ENCODE peak calls at places on chromosomes 11 and 22, in four cellular contexts. One of them, this sample, is unnamed.
A peak's percentile ranks its signal among the peaks of the same experiment; 100 is the strongest.

GRCh38 chr11:126522152-126522551 is 166.7 kb downstream of the ST3GAL4 start:
- DNase-seq in GM12878: no peak
- DNase-seq in HepG2: no peak
- DNase-seq in K562: peak; percentile 21
- DNase-seq in this sample: no peak

GRCh38 chr11:105942951-105943350 is 79.1 kb downstream of the MSANTD4 start:
- DNase-seq in GM12878: no peak
- DNase-seq in HepG2: no peak
- DNase-seq in K562: no peak
- DNase-seq in this sample: no peak

GRCh38 chr22:32864041-32864440 is 62.5 kb downstream of the TIMP3 start:
- DNase-seq in GM12878: no peak
- DNase-seq in HepG2: no peak
- DNase-seq in K562: no peak
- DNase-seq in this sample: no peak

GRCh38 chr11:75356613-75357012 is 5.2 kb upstream of the ARRB1 start:
- DNase-seq in GM12878: no peak
- DNase-seq in HepG2: no peak
- DNase-seq in K562: no peak
- DNase-seq in this sample: no peak

GRCh38 chr22:29157759-29158535 is 47.7 kb upstream of the EMID1 start:
- DNase-seq in GM12878: no peak
- DNase-seq in HepG2: peak; percentile 24
- DNase-seq in K562: peak; percentile 22
- DNase-seq in this sample: peak; percentile 15

GRCh38 chr22:35842954-35843353 is 125.3 kb downstream of the APOL5 start:
- DNase-seq in GM12878: no peak
- DNase-seq in HepG2: peak; percentile 61
- DNase-seq in K562: peak; percentile 18
- DNase-seq in this sample: peak; percentile 62

GRCh38 chr11:87803748-87804147 is 371.5 kb downstream of the RAB38 start:
- DNase-seq in GM12878: no peak
- DNase-seq in HepG2: no peak
- DNase-seq in K562: no peak
- DNase-seq in this sample: no peak

GRCh38 chr22:27749597-27750225 is 51.8 kb downstream of the MN1 start:
- DNase-seq in GM12878: no peak
- DNase-seq in HepG2: no peak
- DNase-seq in K562: no peak
- DNase-seq in this sample: no peak

GRCh38 chr22:20566420-20567260 is 59.2 kb downstream of the MED15 start:
- DNase-seq in GM12878: no peak
- DNase-seq in HepG2: no peak
- DNase-seq in K562: no peak
- DNase-seq in this sample: no peak

GRCh38 chr11:45906965-45907591 is at the start of gene FREY1:
- DNase-seq in GM12878: no peak
- DNase-seq in HepG2: no peak
- DNase-seq in K562: no peak
- DNase-seq in this sample: no peak

GRCh38 chr11:64014361-64014760 is 21.4 kb upstream of the FLRT1 start:
- DNase-seq in GM12878: no peak
- DNase-seq in HepG2: no peak
- DNase-seq in K562: no peak
- DNase-seq in this sample: no peak

GRCh38 chr11:64016512-64016911 is 19.2 kb upstream of the FLRT1 start:
- DNase-seq in GM12878: no peak
- DNase-seq in HepG2: no peak
- DNase-seq in K562: no peak
- DNase-seq in this sample: no peak

GRCh38 chr11:64015510-64015909 is 20.2 kb upstream of the FLRT1 start:
- DNase-seq in GM12878: no peak
- DNase-seq in HepG2: no peak
- DNase-seq in K562: no peak
- DNase-seq in this sample: no peak

GRCh38 chr11:64017950-64018224 is 17.8 kb upstream of the FLRT1 start:
- DNase-seq in GM12878: no peak
- DNase-seq in HepG2: no peak
- DNase-seq in K562: no peak
- DNase-seq in this sample: no peak

DNA sequence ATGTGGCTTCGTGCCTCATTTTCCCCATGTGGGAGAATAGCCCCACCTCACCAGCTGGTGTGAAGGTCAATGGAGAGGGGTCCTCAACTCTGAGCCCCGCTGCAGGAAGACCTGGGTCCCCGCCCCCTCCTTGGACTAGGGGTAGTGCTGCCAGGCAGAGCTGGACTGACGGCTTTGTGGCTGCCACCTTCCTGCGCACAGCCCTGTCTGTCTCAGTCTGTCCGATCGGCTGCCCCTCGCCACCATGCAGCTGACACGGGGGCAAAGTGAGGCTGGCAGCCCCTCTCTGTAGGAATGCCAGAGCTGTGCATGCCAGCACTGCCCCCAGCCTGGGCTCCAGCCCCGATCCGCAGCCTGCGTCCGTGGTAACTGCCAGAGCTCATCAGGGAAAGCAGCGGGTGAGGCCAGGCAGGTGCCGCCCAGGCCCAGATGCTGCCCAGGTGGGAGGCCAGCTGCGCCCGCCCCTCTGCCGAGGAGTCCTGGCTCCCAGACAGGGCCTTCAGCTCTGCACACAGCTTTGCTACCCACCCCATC is 19.7 kb upstream of the FLRT1 start:
- DNase-seq in GM12878: no peak
- DNase-seq in HepG2: no peak
- DNase-seq in K562: no peak
- DNase-seq in this sample: no peak
- H3K4me3 ChIP-seq in GM12878: no peak overlapping the region
- H3K4me3 ChIP-seq in HepG2: no peak overlapping the region
- H3K4me3 ChIP-seq in K562: no peak overlapping the region
- H3K4me3 ChIP-seq in this sample: no peak overlapping the region

DNA sequence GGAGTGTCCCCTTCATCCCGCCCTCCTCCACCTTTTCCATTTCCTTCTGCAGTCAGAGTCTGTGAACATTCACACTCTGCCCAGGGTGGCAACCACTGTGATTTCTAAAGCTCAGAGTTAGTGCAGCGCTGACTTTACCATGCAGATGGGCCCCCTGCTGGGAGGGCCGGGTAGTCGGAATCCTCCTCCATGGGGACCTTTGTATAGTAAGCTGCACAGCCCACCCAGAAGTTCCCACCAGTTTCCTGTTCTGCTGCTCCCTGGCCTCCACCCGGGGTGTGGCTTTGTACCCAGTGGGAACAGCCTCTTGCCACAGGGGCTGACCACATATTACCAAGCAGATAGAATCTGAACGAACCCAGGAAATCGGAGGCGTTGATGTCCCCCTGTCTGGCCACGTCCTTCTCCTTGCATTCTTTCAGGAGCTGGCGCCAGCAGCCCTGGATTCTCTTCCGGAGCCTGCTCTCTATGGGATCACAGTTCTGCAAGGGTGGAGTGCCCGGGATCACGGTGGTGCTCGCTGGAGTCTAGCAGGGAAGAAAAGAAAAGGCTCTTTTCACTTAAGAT is 125.3 kb downstream of the MPPED1 start:
- DNase-seq in GM12878: no peak
- DNase-seq in HepG2: peak; percentile 22
- DNase-seq in K562: peak; percentile 24
- DNase-seq in this sample: no peak
- TF ChIP-seq SP1 in GM12878: no peak
- TF ChIP-seq SP1 in HepG2: no peak
- TF ChIP-seq SP1 in K562: no peak
- TF ChIP-seq SP1 in this sample: no peak

GRCh38 chr11:13334068-13334785 is 56.6 kb downstream of the BMAL1 start:
- DNase-seq in GM12878: no peak
- DNase-seq in HepG2: no peak
- DNase-seq in K562: no peak
- DNase-seq in this sample: no peak

GRCh38 chr11:13338437-13339069 is 61.0 kb downstream of the BMAL1 start:
- DNase-seq in GM12878: no peak
- DNase-seq in HepG2: no peak
- DNase-seq in K562: peak; percentile 15
- DNase-seq in this sample: no peak

GRCh38 chr11:13337986-13338436 is 60.4 kb downstream of the BMAL1 start:
- DNase-seq in GM12878: no peak
- DNase-seq in HepG2: no peak
- DNase-seq in K562: no peak
- DNase-seq in this sample: no peak

GRCh38 chr11:13335319-13335718 is 57.7 kb downstream of the BMAL1 start:
- DNase-seq in GM12878: no peak
- DNase-seq in HepG2: peak; percentile 49
- DNase-seq in K562: peak; percentile 65
- DNase-seq in this sample: no peak

DNA sequence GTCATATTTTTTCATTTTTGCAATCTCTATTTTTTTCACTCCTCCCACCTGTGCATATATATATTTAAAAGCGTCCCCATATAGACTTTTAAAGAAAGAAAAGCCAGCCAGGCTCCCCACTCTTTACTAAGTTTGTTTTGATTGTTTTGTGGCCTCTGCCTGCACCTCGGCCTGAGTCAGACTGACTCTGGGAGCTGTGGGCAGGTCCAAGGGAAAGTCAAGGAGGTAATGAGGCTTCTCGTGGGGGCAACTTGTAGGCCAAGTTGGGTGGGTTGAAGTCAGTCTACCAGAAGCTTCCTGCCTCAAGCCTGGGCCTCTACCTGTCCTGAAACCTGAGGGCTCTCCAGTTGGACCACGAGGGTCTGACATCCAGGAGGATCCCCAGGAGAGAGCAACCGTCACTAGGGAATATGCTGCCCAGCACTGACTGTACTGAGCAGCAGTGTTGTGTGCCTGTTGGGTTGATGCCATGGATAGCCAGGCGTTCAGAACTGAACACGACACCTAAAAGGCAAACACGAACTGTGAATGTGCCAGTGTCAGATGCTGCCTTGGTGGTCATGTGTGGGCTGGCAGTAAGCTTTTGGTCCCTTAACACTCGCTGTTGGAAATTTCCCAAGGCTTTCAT is 58.8 kb downstream of the BMAL1 start:
- DNase-seq in GM12878: no peak
- DNase-seq in HepG2: no peak
- DNase-seq in K562: no peak
- DNase-seq in this sample: no peak
- H3K4me1 ChIP-seq in GM12878: peaks cover 39% of the 10 kb centered on the region
- H3K4me1 ChIP-seq in HepG2: peaks cover 39% of the 10 kb centered on the region
- H3K4me1 ChIP-seq in K562: peaks cover 7% of the 10 kb centered on the region
- H3K4me1 ChIP-seq in this sample: peaks cover 83% of the 10 kb centered on the region

DNA sequence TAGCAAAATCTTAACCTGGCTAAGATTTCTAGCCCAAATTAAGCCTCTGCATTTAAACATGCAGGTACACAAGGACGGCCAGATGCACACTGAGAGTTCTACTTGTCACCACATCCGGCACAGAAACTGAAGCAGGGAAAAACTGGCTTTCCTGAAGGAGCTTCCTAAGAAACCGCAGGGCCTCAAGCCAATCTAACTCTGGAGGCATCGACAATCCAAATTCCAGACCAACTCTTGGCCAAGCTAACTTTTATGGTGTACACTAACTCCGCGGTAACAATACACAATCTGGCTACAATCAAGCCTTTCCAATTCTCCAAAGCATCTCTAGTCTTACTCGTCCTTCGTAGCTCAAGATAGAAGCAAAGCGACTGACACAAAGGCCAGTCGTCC is 1.2 kb downstream of the MSANTD2 start:
- DNase-seq in GM12878: no peak
- DNase-seq in HepG2: no peak
- DNase-seq in K562: no peak
- DNase-seq in this sample: no peak
- H3K4me3 ChIP-seq in GM12878: peak overlapping the region; percentile 84
- H3K4me3 ChIP-seq in HepG2: peak overlapping the region; percentile 96
- H3K4me3 ChIP-seq in K562: peak overlapping the region; percentile 93
- H3K4me3 ChIP-seq in this sample: peak overlapping the region; percentile 73

GRCh38 chr11:117042689-117043088 is 55.5 kb downstream of the SIK3 start:
- DNase-seq in GM12878: no peak
- DNase-seq in HepG2: no peak
- DNase-seq in K562: no peak
- DNase-seq in this sample: no peak
- TF ChIP-seq SP1 in GM12878: no peak
- TF ChIP-seq SP1 in HepG2: no peak
- TF ChIP-seq SP1 in K562: no peak
- TF ChIP-seq SP1 in this sample: no peak

GRCh38 chr11:35796542-35796941 is 134.0 kb downstream of the TRIM44 start:
- DNase-seq in GM12878: no peak
- DNase-seq in HepG2: no peak
- DNase-seq in K562: no peak
- DNase-seq in this sample: no peak
- H3K4me1 ChIP-seq in GM12878: peaks cover 9% of the 10 kb centered on the region
- H3K4me1 ChIP-seq in HepG2: no peaks in the 10 kb centered on the region
- H3K4me1 ChIP-seq in K562: peaks cover under 1% of the 10 kb centered on the region
- H3K4me1 ChIP-seq in this sample: peaks cover 2% of the 10 kb centered on the region

DNA sequence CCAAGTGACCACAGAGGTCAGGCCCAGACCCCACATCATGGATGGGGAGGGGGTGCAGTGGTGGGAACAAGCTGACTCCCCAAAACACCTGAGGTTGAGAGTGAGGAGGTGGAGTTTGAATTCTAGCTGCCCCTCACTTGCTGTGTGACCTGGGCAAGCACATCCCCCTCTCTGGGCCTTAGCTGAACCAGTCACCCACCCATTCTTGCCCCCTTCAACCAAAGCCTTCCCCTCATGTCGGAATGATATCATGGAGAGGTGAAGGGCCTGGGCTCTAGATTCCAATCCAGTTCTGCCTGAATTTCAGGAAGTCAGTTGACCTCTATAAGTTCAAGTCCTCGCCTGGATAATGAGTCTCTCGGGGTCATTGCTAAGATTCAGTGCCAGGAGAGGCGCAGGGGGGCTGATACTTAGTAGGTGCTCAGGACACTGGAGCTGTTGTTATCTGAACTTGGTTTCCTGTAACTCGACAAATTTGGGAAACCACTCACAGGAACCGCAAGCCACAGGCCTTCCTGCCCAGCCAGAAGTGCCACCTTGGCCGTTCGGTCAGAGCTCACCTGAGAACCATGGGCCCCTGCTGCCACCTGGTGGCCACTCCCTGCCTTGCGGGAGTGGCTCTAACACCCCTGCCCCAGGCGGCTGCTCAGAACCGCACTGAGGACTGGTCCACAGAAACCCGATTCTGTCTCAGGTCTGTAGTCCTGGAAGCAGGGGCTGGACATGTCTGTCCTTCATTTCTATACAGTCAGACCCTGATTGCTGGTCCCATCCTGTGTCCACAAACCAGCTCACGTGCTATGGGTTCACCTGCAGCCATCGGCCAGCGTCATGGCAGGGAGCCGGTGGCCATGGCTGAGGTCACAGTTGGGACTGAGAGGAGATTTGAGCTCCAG is 6.9 kb downstream of the CDC42EP1 start:
- DNase-seq in GM12878: peak; percentile 84
- DNase-seq in HepG2: peak; percentile 61
- DNase-seq in K562: peak; percentile 66
- DNase-seq in this sample: peak; percentile 84
- H3K4me3 ChIP-seq in GM12878: no peak overlapping the region
- H3K4me3 ChIP-seq in HepG2: no peak overlapping the region
- H3K4me3 ChIP-seq in K562: no peak overlapping the region
- H3K4me3 ChIP-seq in this sample: no peak overlapping the region